ENCODE peak calls at places on chromosome 5, in four cellular contexts. F is posterior cingulate gyrus; W is Jurkat, Clone E6-1; O is left lung. B is an unnamed sample.

GRCh38 chr5:127358274-127358673 is 67.7 kb downstream of the MEGF10 start:
- DNase-seq in F (no peak), W (no peak), O (no peak), B (no peak)

GRCh38 chr5:128407956-128408355 is 130.1 kb downstream of the FBN2 start:
- DNase-seq in F (no peak), W (no peak), O (no peak), B (no peak)

GRCh38 chr5:171568389-171568788 is 148.9 kb downstream of the FGF18 start:
- DNase-seq in F (no peak), W (no peak), O (no peak), B (no peak)

GRCh38 chr5:150461231-150461630 is 11.7 kb upstream of the RPS14 start:
- DNase-seq in F (no peak), W (no peak), O (peak; percentile 47), B (no peak)

GRCh38 chr5:122311400-122311887 is 593 bp upstream of the SNCAIP start:
- DNase-seq in F (no peak), W (no peak), O (no peak), B (no peak)

GRCh38 chr5:140555747-140556312 is 1.4 kb downstream of the SRA1 start:
- DNase-seq in F (no peak), W (no peak), O (no peak), B (no peak)

GRCh38 chr5:78549043-78549442 is 99.5 kb downstream of the LHFPL2 start:
- DNase-seq in F (no peak), W (no peak), O (peak; percentile 69), B (no peak)

GRCh38 chr5:135248801-135249231 is 150.2 kb downstream of the MACROH2A1 start:
- DNase-seq in F (no peak), W (peak; percentile 38), O (no peak), B (peak; percentile 52)

GRCh38 chr5:102421647-102422046 is 77.2 kb downstream of the SLCO6A1 start:
- DNase-seq in F (no peak), W (no peak), O (no peak), B (no peak)

GRCh38 chr5:136356747-136357469 is 8.4 kb downstream of the TRPC7 start:
- DNase-seq in F (no peak), W (no peak), O (no peak), B (no peak)

GRCh38 chr5:158785397-158785796 is 314.3 kb downstream of the EBF1 start:
- DNase-seq in F (no peak), W (no peak), O (no peak), B (no peak)

GRCh38 chr5:10626473-10627013 is 62.7 kb downstream of the ANKRD33B start:
- DNase-seq in F (peak; percentile 45), W (no peak), O (no peak), B (no peak)

GRCh38 chr5:155729684-155730059 is 597.3 kb upstream of the SGCD start:
- DNase-seq in F (peak; percentile 65), W (no peak), O (no peak), B (no peak)

GRCh38 chr5:137231535-137231934 is 267.6 kb downstream of the SPOCK1 start:
- DNase-seq in F (no peak), W (no peak), O (no peak), B (no peak)

GRCh38 chr5:157446077-157446930 is 13.7 kb upstream of the NIPAL4 start:
- DNase-seq in F (no peak), W (no peak), O (no peak), B (no peak)

GRCh38 chr5:67897980-67898379 is 317.6 kb upstream of the PIK3R1 start:
- DNase-seq in F (no peak), W (no peak), O (no peak), B (no peak)

GRCh38 chr5:163504091-163504931 is 1.1 kb upstream of the MAT2B start:
- DNase-seq in F (peak; percentile 31), W (peak; percentile 39), O (peak; percentile 69), B (peak; percentile 70)

B was measured in suprapubic skin.